ENCODE peak calls at places on chromosomes 1 and 21, in ten cellular contexts. K, D, H, X, E, V, L, P, A and U are unnamed samples.

GRCh38 chr1:18927654-18928272 is 25.4 kb upstream of the ALDH4A1 start:
- DNase-seq in D (no peak), V (no peak), P (no peak), E (no peak), K (peak; percentile 33), X (peak; percentile 81), L (no peak), A (peak; percentile 35), H (no peak), U (no peak)

GRCh38 chr1:47608296-47608875 is 170.5 kb downstream of the FOXD2 start:
- DNase-seq in A (no peak), K (no peak), P (no peak), H (no peak), X (no peak), L (no peak), D (no peak), E (no peak), V (no peak), U (no peak)

GRCh38 chr21:42736646-42737350 is 83.4 kb downstream of the PDE9A start:
- DNase-seq in H (no peak), K (no peak), L (no peak), E (no peak), D (no peak), A (no peak), X (no peak), V (no peak), P (no peak), U (no peak)

GRCh38 chr1:103525114-103525606 is 339 bp upstream of the RNPC3 start:
- DNase-seq in E (no peak), V (no peak), P (peak; percentile 17), L (peak; percentile 76), H (peak; percentile 27), X (peak; percentile 44), A (peak; percentile 62), K (peak; percentile 8), D (no peak), U (peak; percentile 44)

GRCh38 chr1:113912594-113913311 is 7.6 kb downstream of the DCLRE1B start:
- DNase-seq in H (peak; percentile 47), X (no peak), P (peak; percentile 72), D (peak; percentile 61), E (no peak), K (no peak), A (peak; percentile 68), L (no peak), V (no peak), U (no peak)

GRCh38 chr21:45581322-45581712 is 39.1 kb upstream of the SLC19A1 start:
- DNase-seq in V (peak; percentile 46), L (no peak), H (no peak), A (no peak), X (no peak), K (no peak), E (no peak), P (no peak), D (no peak), U (no peak)

GRCh38 chr1:225655509-225656258 is 2.8 kb upstream of the ENAH start:
- DNase-seq in H (peak; percentile 93), E (no peak), A (peak; percentile 94), D (peak; percentile 52), P (peak; percentile 80), K (no peak), V (peak; percentile 76), L (peak; percentile 32), X (no peak), U (peak; percentile 87)

GRCh38 chr1:187630653-187631380 is 802.1 kb downstream of the PLA2G4A start:
- DNase-seq in P (no peak), V (no peak), D (no peak), H (no peak), A (no peak), E (no peak), K (no peak), L (no peak), X (no peak), U (no peak)

GRCh38 chr1:110250749-110251148 is 40.6 kb downstream of the KCNC4 start:
- DNase-seq in P (no peak), K (no peak), L (no peak), E (no peak), X (no peak), V (peak; percentile 37), D (no peak), H (no peak), A (no peak), U (no peak)

GRCh38 chr21:26834181-26834945 is 10.8 kb downstream of the ADAMTS1 start:
- DNase-seq in H (no peak), L (no peak), K (no peak), V (no peak), P (no peak), X (no peak), A (peak; percentile 64), D (no peak), E (no peak), U (no peak)

GRCh38 chr1:21961799-21962198 is 15.0 kb upstream of the CELA3B start:
- DNase-seq in P (no peak), E (no peak), K (no peak), D (no peak), V (no peak), H (no peak), L (no peak), X (no peak), A (no peak), U (no peak)

GRCh38 chr1:88330201-88330600 is 353.9 kb upstream of the PKN2 start:
- DNase-seq in H (no peak), E (no peak), V (no peak), P (no peak), X (no peak), K (no peak), L (no peak), A (no peak), D (no peak), U (no peak)

GRCh38 chr21:15005391-15005790 is 59.4 kb downstream of the NRIP1 start:
- DNase-seq in H (no peak), L (peak; percentile 44), D (no peak), V (no peak), X (peak; percentile 64), K (no peak), E (no peak), A (no peak), P (no peak), U (no peak)

GRCh38 chr1:160375788-160376524 is 9.1 kb downstream of the NHLH1 start:
- DNase-seq in X (peak; percentile 22), K (no peak), H (no peak), D (no peak), E (no peak), V (no peak), P (no peak), L (no peak), A (peak; percentile 47), U (peak; percentile 64)